ENCODE peak calls at places on chromosomes 4 and X, in four cellular contexts. N, H, Q and X are unnamed samples.
A peak's percentile ranks its signal among the peaks of the same experiment; 100 is the strongest.

GRCh38 chr4:25190407-25190806 is 30.2 kb upstream of the SEPSECS start:
- DNase-seq in N (no peak), H (no peak), Q (no peak), X (no peak)

GRCh38 chr4:89753601-89754066 is 83.3 kb downstream of the SNCA start:
- DNase-seq in N (peak; percentile 99), H (no peak), Q (no peak), X (no peak)

GRCh38 chrX:40778861-40779575 is 43.7 kb upstream of the MED14 start:
- DNase-seq in N (no peak), H (no peak), Q (no peak), X (no peak)

GRCh38 chr4:186067757-186068385 is 1.1 kb upstream of the TLR3 start:
- DNase-seq in N (peak; percentile 31), H (peak; percentile 48), Q (no peak), X (no peak)

GRCh38 chrX:23888887-23889501 is 18.7 kb downstream of the APOO start:
- DNase-seq in N (no peak), H (no peak), Q (no peak), X (no peak)

GRCh38 chr4:26003072-26003471 is 89.1 kb downstream of the SMIM20 start:
- DNase-seq in N (no peak), H (no peak), Q (no peak), X (no peak)

GRCh38 chr4:37430718-37431416 is 186.3 kb downstream of the NWD2 start:
- DNase-seq in N (no peak), H (no peak), Q (no peak), X (no peak)

GRCh38 chrX:87409113-87409841 is 108.3 kb upstream of the KLHL4 start:
- DNase-seq in N (peak; percentile 86), H (peak; percentile 73), Q (no peak), X (no peak)

GRCh38 chrX:136397001-136397400 is 90.7 kb upstream of the BRS3 start:
- DNase-seq in N (no peak), H (no peak), Q (no peak), X (no peak)